ENCODE peak calls at places on chromosomes 2 and 18, in eight cellular contexts. W is pancreas; N is hepatocyte; B is transverse colon; X is PC-9; D is tibial artery; F is GM23338; S is CD8-positive, alpha-beta T cell. O is an unnamed sample.

GRCh38 chr2:80086831-80087230 is 217.7 kb downstream of the LRRTM1 start:
- DNase-seq in W (no peak), N (peak; percentile 45), B (no peak), X (no peak), D (no peak), F (peak; percentile 5), S (no peak), O (no peak)

GRCh38 chr18:32333781-32334180 is 136.9 kb downstream of the GAREM1 start:
- DNase-seq in W (peak; percentile 61), N (no peak), B (no peak), X (no peak), D (no peak), F (no peak), S (no peak), O (peak; percentile 11)

GRCh38 chr18:8341481-8342230 is 267.6 kb upstream of the RAB12 start:
- DNase-seq in W (peak; percentile 54), N (peak; percentile 72), B (no peak), X (no peak), D (no peak), F (peak; percentile 20), S (no peak), O (peak; percentile 45)

GRCh38 chr2:76280676-76281075 is 570.0 kb upstream of the GCFC2 start:
- DNase-seq in W (no peak), N (no peak), B (no peak), X (no peak), D (no peak), F (no peak), S (no peak), O (no peak)

GRCh38 chr18:74689251-74689650 is 91.6 kb downstream of the ZNF407 start:
- DNase-seq in W (no peak), N (no peak), B (no peak), X (no peak), D (no peak), F (no peak), S (no peak), O (no peak)

GRCh38 chr18:3703732-3704176 is 253.8 kb downstream of the TGIF1 start:
- DNase-seq in W (peak; percentile 45), N (peak; percentile 83), B (peak; percentile 74), X (peak; percentile 45), D (peak; percentile 57), F (peak; percentile 81), S (no peak), O (peak; percentile 59)

GRCh38 chr2:6083131-6083530 is 390.9 kb downstream of the SOX11 start:
- DNase-seq in W (no peak), N (no peak), B (no peak), X (no peak), D (no peak), F (no peak), S (no peak), O (no peak)

GRCh38 chr2:150141241-150142001 is 346.0 kb downstream of the RND3 start:
- DNase-seq in W (no peak), N (no peak), B (no peak), X (no peak), D (no peak), F (no peak), S (no peak), O (no peak)

GRCh38 chr2:155357172-155357571 is 658.7 kb downstream of the KCNJ3 start:
- DNase-seq in W (no peak), N (no peak), B (no peak), X (no peak), D (no peak), F (no peak), S (no peak), O (no peak)
- H3K4me1 ChIP-seq in W (no peaks in the 10 kb centered on the region), N (no peaks in the 10 kb centered on the region), B (no peaks in the 10 kb centered on the region), X (no peaks in the 10 kb centered on the region), D (no peaks in the 10 kb centered on the region), F (no peaks in the 10 kb centered on the region), S (no peaks in the 10 kb centered on the region), O (no peaks in the 10 kb centered on the region)

GRCh38 chr18:34493566-34494358 is 216.3 kb upstream of the DTNA start:
- DNase-seq in W (peak; percentile 70), N (peak; percentile 79), B (no peak), X (no peak), D (no peak), F (peak; percentile 83), S (no peak), O (no peak)

GRCh38 chr18:34493099-34493544 is 217.0 kb upstream of the DTNA start:
- DNase-seq in W (peak; percentile 89), N (peak; percentile 87), B (peak; percentile 40), X (peak; percentile 38), D (peak; percentile 77), F (peak; percentile 88), S (no peak), O (peak; percentile 10)

GRCh38 chr18:34495434-34495833 is 214.7 kb upstream of the DTNA start:
- DNase-seq in W (no peak), N (no peak), B (no peak), X (no peak), D (no peak), F (no peak), S (no peak), O (no peak)

GRCh38 chr18:34492652-34493051 is 217.4 kb upstream of the DTNA start:
- DNase-seq in W (no peak), N (peak; percentile 20), B (no peak), X (no peak), D (no peak), F (peak; percentile 60), S (no peak), O (no peak)

GRCh38 chr18:34494359-34494696 is 215.8 kb upstream of the DTNA start:
- DNase-seq in W (peak; percentile 30), N (no peak), B (no peak), X (no peak), D (no peak), F (peak; percentile 40), S (no peak), O (no peak)
- H3K4me3 ChIP-seq in W (peak overlapping the region; percentile 60), N (peak overlapping the region; percentile 48), B (peak overlapping the region; percentile 51), X (no peak overlapping the region), D (peak overlapping the region; percentile 78), F (peak overlapping the region; percentile 61), S (no peak overlapping the region), O (peak overlapping the region; percentile 39)

DNA sequence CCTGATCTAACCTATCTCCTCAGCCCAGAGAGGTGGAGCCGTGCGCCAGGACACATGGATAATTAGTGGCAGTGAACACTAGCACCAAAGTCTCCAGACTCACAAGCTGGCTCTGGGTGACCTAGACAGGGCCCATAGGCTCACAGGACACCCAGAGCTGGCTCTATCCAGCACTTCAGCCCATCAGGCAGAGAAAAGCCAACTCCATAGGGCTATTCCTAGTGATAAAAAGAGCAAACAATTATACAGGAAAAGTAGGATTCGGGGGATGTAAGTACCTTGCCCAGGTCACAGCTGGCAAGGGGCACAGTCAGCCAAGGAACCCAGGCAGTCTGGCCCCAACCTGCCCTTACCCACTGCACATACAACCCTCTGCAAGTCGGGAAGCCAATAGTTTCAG is 178.6 kb downstream of the TNS1 start:
- DNase-seq in W (peak; percentile 5), N (no peak), B (no peak), X (no peak), D (no peak), F (no peak), S (no peak), O (no peak)
- H3K4me1 ChIP-seq in W (no peaks in the 10 kb centered on the region), N (no peaks in the 10 kb centered on the region), B (peaks cover 28% of the 10 kb centered on the region), X (no peaks in the 10 kb centered on the region), D (peaks cover 85% of the 10 kb centered on the region), F (no peaks in the 10 kb centered on the region), S (no peaks in the 10 kb centered on the region), O (no peaks in the 10 kb centered on the region)

GRCh38 chr2:144454466-144455287 is 65.2 kb downstream of the ZEB2 start:
- DNase-seq in W (no peak), N (no peak), B (no peak), X (no peak), D (no peak), F (no peak), S (no peak), O (no peak)
- H3K4me3 ChIP-seq in W (no peak overlapping the region), N (no peak overlapping the region), B (no peak overlapping the region), X (no peak overlapping the region), D (no peak overlapping the region), F (no peak overlapping the region), S (no peak overlapping the region), O (no peak overlapping the region)